ENCODE peak calls at places on chromosomes 16 and 17, in nine cellular contexts. One of them, this sample, is unnamed.

GRCh38 chr17:63246344-63246743 is 199.8 kb downstream of the CYB561 start:
- DNase-seq in stimulated activated CD4-positive, alpha-beta T cell treated with anti-CD3 and anti-CD28 coated beads, Interleukin-1b, Interleukin-23, amount 100 ng/mL, for 24 hours: no peak
- DNase-seq in stimulated activated naive CD8-positive, alpha-beta T cell treated with anti-CD3 and anti-CD28 coated beads, Interleukin-15, amount 100 ng/mL, for 72 hours: no peak
- DNase-seq in NCI-H1694 treated with DMSO at 0.1 percent for 48 hours: no peak
- DNase-seq in left colon: no peak
- DNase-seq in cardiac muscle cell: no peak
- DNase-seq in nephron progenitor cell: no peak
- DNase-seq in lower leg skin: no peak
- DNase-seq in breast epithelium: no peak
- DNase-seq in this sample: no peak

GRCh38 chr17:74427048-74427762 is 4.7 kb upstream of the GPRC5C start:
- DNase-seq in breast epithelium: peak; percentile 70
- DNase-seq in stimulated activated naive CD8-positive, alpha-beta T cell treated with anti-CD3 and anti-CD28 coated beads, Interleukin-15, amount 100 ng/mL, for 72 hours: no peak
- DNase-seq in lower leg skin: no peak
- DNase-seq in cardiac muscle cell: peak; percentile 59
- DNase-seq in nephron progenitor cell: peak; percentile 57
- DNase-seq in NCI-H1694 treated with DMSO at 0.1 percent for 48 hours: peak; percentile 89
- DNase-seq in stimulated activated CD4-positive, alpha-beta T cell treated with anti-CD3 and anti-CD28 coated beads, Interleukin-1b, Interleukin-23, amount 100 ng/mL, for 24 hours: no peak
- DNase-seq in left colon: peak; percentile 87
- DNase-seq in this sample: peak; percentile 93

GRCh38 chr16:22628994-22629393 is 118.3 kb downstream of the NPIPB5 start:
- DNase-seq in lower leg skin: no peak
- DNase-seq in NCI-H1694 treated with DMSO at 0.1 percent for 48 hours: no peak
- DNase-seq in breast epithelium: no peak
- DNase-seq in cardiac muscle cell: no peak
- DNase-seq in left colon: no peak
- DNase-seq in stimulated activated CD4-positive, alpha-beta T cell treated with anti-CD3 and anti-CD28 coated beads, Interleukin-1b, Interleukin-23, amount 100 ng/mL, for 24 hours: no peak
- DNase-seq in nephron progenitor cell: no peak
- DNase-seq in stimulated activated naive CD8-positive, alpha-beta T cell treated with anti-CD3 and anti-CD28 coated beads, Interleukin-15, amount 100 ng/mL, for 72 hours: no peak
- DNase-seq in this sample: no peak

GRCh38 chr16:52861614-52862022 is 191.1 kb downstream of the CHD9NB start:
- DNase-seq in breast epithelium: no peak
- DNase-seq in cardiac muscle cell: peak; percentile 48
- DNase-seq in stimulated activated naive CD8-positive, alpha-beta T cell treated with anti-CD3 and anti-CD28 coated beads, Interleukin-15, amount 100 ng/mL, for 72 hours: no peak
- DNase-seq in NCI-H1694 treated with DMSO at 0.1 percent for 48 hours: peak; percentile 73
- DNase-seq in stimulated activated CD4-positive, alpha-beta T cell treated with anti-CD3 and anti-CD28 coated beads, Interleukin-1b, Interleukin-23, amount 100 ng/mL, for 24 hours: no peak
- DNase-seq in left colon: peak; percentile 8
- DNase-seq in nephron progenitor cell: peak; percentile 11
- DNase-seq in lower leg skin: no peak
- DNase-seq in this sample: peak; percentile 24

GRCh38 chr16:89118361-89119061 is 24.9 kb downstream of the ACSF3 start:
- DNase-seq in breast epithelium: no peak
- DNase-seq in lower leg skin: no peak
- DNase-seq in nephron progenitor cell: no peak
- DNase-seq in left colon: peak; percentile 5
- DNase-seq in stimulated activated naive CD8-positive, alpha-beta T cell treated with anti-CD3 and anti-CD28 coated beads, Interleukin-15, amount 100 ng/mL, for 72 hours: no peak
- DNase-seq in cardiac muscle cell: no peak
- DNase-seq in stimulated activated CD4-positive, alpha-beta T cell treated with anti-CD3 and anti-CD28 coated beads, Interleukin-1b, Interleukin-23, amount 100 ng/mL, for 24 hours: no peak
- DNase-seq in NCI-H1694 treated with DMSO at 0.1 percent for 48 hours: no peak
- DNase-seq in this sample: no peak

GRCh38 chr16:68146583-68146982 is 61.4 kb downstream of the NFATC3 start:
- DNase-seq in lower leg skin: no peak
- DNase-seq in NCI-H1694 treated with DMSO at 0.1 percent for 48 hours: no peak
- DNase-seq in stimulated activated naive CD8-positive, alpha-beta T cell treated with anti-CD3 and anti-CD28 coated beads, Interleukin-15, amount 100 ng/mL, for 72 hours: no peak
- DNase-seq in left colon: no peak
- DNase-seq in nephron progenitor cell: no peak
- DNase-seq in cardiac muscle cell: peak; percentile 59
- DNase-seq in breast epithelium: no peak
- DNase-seq in stimulated activated CD4-positive, alpha-beta T cell treated with anti-CD3 and anti-CD28 coated beads, Interleukin-1b, Interleukin-23, amount 100 ng/mL, for 24 hours: no peak
- DNase-seq in this sample: peak; percentile 51

GRCh38 chr17:77011173-77012011 is 129.4 kb upstream of the SEC14L1 start:
- DNase-seq in left colon: peak; percentile 58
- DNase-seq in cardiac muscle cell: peak; percentile 58
- DNase-seq in nephron progenitor cell: peak; percentile 46
- DNase-seq in stimulated activated CD4-positive, alpha-beta T cell treated with anti-CD3 and anti-CD28 coated beads, Interleukin-1b, Interleukin-23, amount 100 ng/mL, for 24 hours: peak; percentile 17
- DNase-seq in stimulated activated naive CD8-positive, alpha-beta T cell treated with anti-CD3 and anti-CD28 coated beads, Interleukin-15, amount 100 ng/mL, for 72 hours: peak; percentile 52
- DNase-seq in NCI-H1694 treated with DMSO at 0.1 percent for 48 hours: peak; percentile 33
- DNase-seq in breast epithelium: no peak
- DNase-seq in lower leg skin: no peak
- DNase-seq in this sample: peak; percentile 40

GRCh38 chr17:81251091-81251942 is 12.2 kb downstream of the NDUFAF8 start:
- DNase-seq in lower leg skin: no peak
- DNase-seq in NCI-H1694 treated with DMSO at 0.1 percent for 48 hours: peak; percentile 96
- DNase-seq in nephron progenitor cell: no peak
- DNase-seq in left colon: peak; percentile 77
- DNase-seq in stimulated activated naive CD8-positive, alpha-beta T cell treated with anti-CD3 and anti-CD28 coated beads, Interleukin-15, amount 100 ng/mL, for 72 hours: no peak
- DNase-seq in breast epithelium: no peak
- DNase-seq in stimulated activated CD4-positive, alpha-beta T cell treated with anti-CD3 and anti-CD28 coated beads, Interleukin-1b, Interleukin-23, amount 100 ng/mL, for 24 hours: no peak
- DNase-seq in cardiac muscle cell: peak; percentile 17
- DNase-seq in this sample: peak; percentile 84

GRCh38 chr16:3646348-3646920 is 8.1 kb upstream of the DNASE1 start:
- DNase-seq in NCI-H1694 treated with DMSO at 0.1 percent for 48 hours: no peak
- DNase-seq in stimulated activated CD4-positive, alpha-beta T cell treated with anti-CD3 and anti-CD28 coated beads, Interleukin-1b, Interleukin-23, amount 100 ng/mL, for 24 hours: no peak
- DNase-seq in stimulated activated naive CD8-positive, alpha-beta T cell treated with anti-CD3 and anti-CD28 coated beads, Interleukin-15, amount 100 ng/mL, for 72 hours: no peak
- DNase-seq in nephron progenitor cell: no peak
- DNase-seq in left colon: peak; percentile 85
- DNase-seq in lower leg skin: no peak
- DNase-seq in breast epithelium: peak; percentile 72
- DNase-seq in cardiac muscle cell: no peak
- DNase-seq in this sample: peak; percentile 96

This sample was measured in small intestine.